ENCODE peak calls at places on chromosomes 12 and 14, in four cellular contexts. A, M, O and Z are unnamed samples.

GRCh38 chr14:31965735-31966598 is 111.1 kb upstream of the ARHGAP5 start:
- DNase-seq in O (no peak), A (no peak), M (peak), Z (peak)

GRCh38 chr14:20836668-20837338 is 34.2 kb upstream of the RNASE1 start:
- DNase-seq in O (no peak), M (peak), A (peak), Z (peak)

GRCh38 chr14:23692416-23692815 is 56.3 kb downstream of the DHRS2 start:
- DNase-seq in A (no peak), O (no peak), M (no peak), Z (no peak)

GRCh38 chr14:103130965-103131364 is 7.7 kb downstream of the TNFAIP2 start:
- DNase-seq in M (no peak), A (no peak), O (no peak), Z (no peak)

GRCh38 chr14:59342108-59342507 is 123.1 kb downstream of the GPR135 start:
- DNase-seq in A (no peak), O (no peak), M (no peak), Z (peak)

GRCh38 chr12:107779077-107779840 is 4.8 kb downstream of the ASCL4 start:
- DNase-seq in A (no peak), M (no peak), O (peak), Z (no peak)

GRCh38 chr14:67964391-67964812 is 144.8 kb downstream of the RAD51B start:
- DNase-seq in A (no peak), O (no peak), M (no peak), Z (no peak)

GRCh38 chr12:40749863-40750262 is 57.6 kb downstream of the CNTN1 start:
- DNase-seq in O (no peak), A (no peak), M (no peak), Z (no peak)

GRCh38 chr12:42967850-42968249 is 378.3 kb upstream of the PRICKLE1 start:
- DNase-seq in M (no peak), O (no peak), A (no peak), Z (no peak)

GRCh38 chr14:69657961-69658360 is 46.6 kb downstream of the SUSD6 start:
- DNase-seq in M (peak), A (peak), O (no peak), Z (no peak)

GRCh38 chr14:77098470-77099353 is 654 bp downstream of the CIPC start:
- DNase-seq in O (no peak), A (no peak), M (no peak), Z (peak)

GRCh38 chr12:49126852-49127763 is 4.1 kb downstream of the TUBA1B start:
- DNase-seq in O (no peak), A (no peak), M (no peak), Z (no peak)

GRCh38 chr12:54139030-54139429 is 49.8 kb downstream of the SMUG1 start:
- DNase-seq in O (no peak), M (no peak), A (no peak), Z (no peak)

GRCh38 chr14:73234029-73234428 is 3.3 kb upstream of the PAPLN start:
- DNase-seq in M (no peak), O (no peak), A (no peak), Z (no peak)

GRCh38 chr12:77814361-77814760 is 16.3 kb upstream of the NAV3 start:
- DNase-seq in A (no peak), M (no peak), O (no peak), Z (no peak)

DNA sequence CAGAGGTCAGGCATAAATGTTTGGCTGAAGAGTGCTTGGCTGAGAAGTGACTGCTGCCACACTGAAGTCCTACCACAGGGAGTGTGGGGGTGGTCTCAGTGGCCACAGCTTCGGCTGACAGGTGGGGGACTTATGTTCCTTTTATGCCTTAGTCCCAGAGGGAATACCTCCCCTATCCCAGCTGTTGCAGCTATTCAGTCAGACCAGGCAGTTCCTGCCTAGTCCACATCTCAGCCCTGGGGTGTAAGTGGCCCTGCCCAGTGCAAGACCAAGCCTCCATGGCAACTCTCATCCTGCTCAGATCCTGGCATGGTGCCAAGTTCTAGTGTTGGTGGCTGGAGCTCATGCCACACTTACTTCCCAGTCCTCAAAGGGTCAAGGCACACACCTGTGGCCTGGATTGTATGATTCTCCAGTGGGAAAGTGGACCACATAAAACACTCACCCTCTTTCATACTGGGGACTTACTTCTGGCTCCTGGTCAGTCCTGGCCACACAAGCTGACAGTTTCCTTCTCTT is 161.3 kb upstream of the CAND1 start:
- DNase-seq in O (no peak), A (no peak), M (no peak), Z (no peak)
- TF ChIP-seq TCF7 in O (no peak), A (no peak), M (no peak), Z (no peak)

GRCh38 chr12:1993341-1993740 is 10.9 kb downstream of the DCP1B start:
- DNase-seq in M (peak), A (no peak), O (no peak), Z (no peak)
- TF ChIP-seq TCF7 in M (no peak), A (no peak), O (no peak), Z (no peak)

GRCh38 chr14:52919971-52920370 is 30.9 kb downstream of the FERMT2 start:
- DNase-seq in A (no peak), M (no peak), O (no peak), Z (no peak)

GRCh38 chr14:52918486-52918885 is 32.4 kb downstream of the FERMT2 start:
- DNase-seq in M (no peak), A (no peak), O (peak), Z (no peak)

GRCh38 chr14:52923902-52924575 is 26.8 kb downstream of the FERMT2 start:
- DNase-seq in O (no peak), M (peak), A (no peak), Z (no peak)

GRCh38 chr14:52922656-52923055 is 28.2 kb downstream of the FERMT2 start:
- DNase-seq in M (no peak), O (no peak), A (no peak), Z (no peak)

GRCh38 chr14:52922059-52922458 is 28.8 kb downstream of the FERMT2 start:
- DNase-seq in A (no peak), O (no peak), M (no peak), Z (no peak)
- TF ChIP-seq TCF7 in A (no peak), O (no peak), M (no peak), Z (no peak)

GRCh38 chr12:7694556-7694955 is 1.0 kb downstream of the GDF3 start:
- DNase-seq in A (no peak), M (no peak), O (no peak), Z (no peak)

GRCh38 chr12:7695159-7695930 is at the start of gene GDF3:
- DNase-seq in M (no peak), A (no peak), O (no peak), Z (no peak)

GRCh38 chr12:7693793-7694192 is 1.8 kb downstream of the GDF3 start:
- DNase-seq in M (no peak), A (no peak), O (no peak), Z (no peak)
- TF ChIP-seq TCF7 in M (no peak), A (no peak), O (no peak), Z (no peak)

GRCh38 chr12:79690606-79691298 is at the start of gene PAWR:
- DNase-seq in A (peak), M (peak), O (no peak), Z (no peak)

GRCh38 chr12:79692249-79692619 is 1.5 kb upstream of the PAWR start:
- DNase-seq in A (no peak), O (no peak), M (no peak), Z (no peak)

GRCh38 chr12:79692860-79693605 is 2.3 kb upstream of the PAWR start:
- DNase-seq in M (no peak), A (no peak), O (no peak), Z (no peak)

GRCh38 chr12:79690156-79690605 is 583 bp downstream of the PAWR start:
- DNase-seq in A (peak), O (no peak), M (peak), Z (no peak)

GRCh38 chr12:79691299-79692248 is 810 bp upstream of the PAWR start:
- DNase-seq in A (no peak), O (no peak), M (peak), Z (no peak)
- TF ChIP-seq TCF7 in A (no peak), O (no peak), M (no peak), Z (no peak)

GRCh38 chr14:42475289-42475688 is 868.6 kb downstream of the LRFN5 start:
- DNase-seq in A (peak), M (no peak), O (no peak), Z (no peak)

GRCh38 chr14:42470427-42470719 is 863.7 kb downstream of the LRFN5 start:
- DNase-seq in O (no peak), A (no peak), M (no peak), Z (no peak)

DNA sequence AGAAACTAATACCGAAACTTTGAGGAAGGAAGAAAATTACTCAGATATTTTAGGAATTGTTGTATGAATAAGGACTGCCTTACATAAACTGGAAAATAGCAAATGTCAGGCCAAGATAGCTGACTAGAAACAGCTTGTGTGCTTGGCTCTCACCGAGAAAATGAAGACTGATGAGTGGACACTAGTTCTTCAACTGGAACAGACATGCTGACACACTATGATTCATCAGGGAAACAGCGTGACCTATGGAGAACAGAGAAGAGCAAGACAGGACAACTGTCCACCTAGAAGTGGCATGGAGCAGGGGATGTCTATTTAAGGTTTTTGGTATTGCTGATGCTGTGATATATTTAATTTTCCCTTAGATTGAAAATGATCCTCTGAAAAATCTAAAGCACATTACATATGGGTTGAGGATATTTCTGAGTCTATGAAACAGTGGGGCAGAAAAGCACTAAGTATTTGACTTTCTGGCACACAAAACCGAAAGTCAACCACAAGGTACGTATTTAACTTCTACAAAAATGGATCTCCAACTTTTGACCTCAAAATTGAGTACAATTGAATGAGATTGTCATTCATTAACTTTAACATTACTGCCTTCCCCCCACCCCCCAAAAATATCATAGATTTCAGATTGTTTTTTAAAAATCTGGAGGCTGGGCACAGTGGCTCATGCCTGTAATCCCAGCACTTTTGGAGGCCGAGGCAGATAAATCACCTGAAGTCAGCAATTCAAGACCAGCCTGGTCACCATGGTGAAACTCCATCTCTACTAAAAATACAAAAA is 863.2 kb downstream of the LRFN5 start:
- DNase-seq in M (no peak), O (peak), A (no peak), Z (no peak)
- TF ChIP-seq TCF7 in M (no peak), O (no peak), A (no peak), Z (no peak)